ENCODE peak calls at places on chromosomes 12 and 14, in six cellular contexts. W, M, G, R, P and X are unnamed samples.

GRCh38 chr12:62898568-62898967 is 36.4 kb downstream of the PPM1H start:
- DNase-seq in W (no peak), M (no peak), G (no peak), R (no peak), P (no peak), X (no peak)

GRCh38 chr12:98911396-98911795 is 266.3 kb downstream of the APAF1 start:
- DNase-seq in W (no peak), M (no peak), G (no peak), R (no peak), P (no peak), X (no peak)

GRCh38 chr14:27392153-27392552 is 794.3 kb upstream of the NOVA1 start:
- DNase-seq in W (no peak), M (no peak), G (no peak), R (no peak), P (no peak), X (no peak)

GRCh38 chr12:121156365-121156764 is 23.7 kb downstream of the P2RX7 start:
- DNase-seq in W (no peak), M (no peak), G (no peak), R (no peak), P (no peak), X (no peak)

GRCh38 chr12:69392146-69392928 is 32.8 kb downstream of the YEATS4 start:
- DNase-seq in W (no peak), M (no peak), G (no peak), R (no peak), P (no peak), X (no peak)

GRCh38 chr12:27868165-27868564 is 88.1 kb upstream of the MANSC4 start:
- DNase-seq in W (no peak), M (no peak), G (no peak), R (no peak), P (no peak), X (no peak)

GRCh38 chr14:68486033-68486732 is 306.7 kb downstream of the ZFP36L1 start:
- DNase-seq in W (no peak), M (no peak), G (peak), R (no peak), P (no peak), X (no peak)

GRCh38 chr12:27424631-27425230 is 21.8 kb upstream of the SMCO2 start:
- DNase-seq in W (no peak), M (no peak), G (peak), R (no peak), P (no peak), X (no peak)

GRCh38 chr12:124524231-124524925 is 43.0 kb downstream of the NCOR2 start:
- DNase-seq in W (no peak), M (no peak), G (no peak), R (no peak), P (no peak), X (peak)

GRCh38 chr12:6171409-6172015 is 28.7 kb upstream of the CD9 start:
- DNase-seq in W (no peak), M (no peak), G (no peak), R (no peak), P (no peak), X (peak)
- H3K4me3 ChIP-seq in W (no peak), M (no peak), G (no peak), R (no peak), P (no peak), X (no peak)

GRCh38 chr12:92378682-92379479 is 233.2 kb upstream of the BTG1 start:
- DNase-seq in W (no peak), M (no peak), G (no peak), R (no peak), P (no peak), X (no peak)
- TF ChIP-seq EP300 in W (no peak), M (no peak), G (no peak), R (no peak), P (no peak), X (no peak)

DNA sequence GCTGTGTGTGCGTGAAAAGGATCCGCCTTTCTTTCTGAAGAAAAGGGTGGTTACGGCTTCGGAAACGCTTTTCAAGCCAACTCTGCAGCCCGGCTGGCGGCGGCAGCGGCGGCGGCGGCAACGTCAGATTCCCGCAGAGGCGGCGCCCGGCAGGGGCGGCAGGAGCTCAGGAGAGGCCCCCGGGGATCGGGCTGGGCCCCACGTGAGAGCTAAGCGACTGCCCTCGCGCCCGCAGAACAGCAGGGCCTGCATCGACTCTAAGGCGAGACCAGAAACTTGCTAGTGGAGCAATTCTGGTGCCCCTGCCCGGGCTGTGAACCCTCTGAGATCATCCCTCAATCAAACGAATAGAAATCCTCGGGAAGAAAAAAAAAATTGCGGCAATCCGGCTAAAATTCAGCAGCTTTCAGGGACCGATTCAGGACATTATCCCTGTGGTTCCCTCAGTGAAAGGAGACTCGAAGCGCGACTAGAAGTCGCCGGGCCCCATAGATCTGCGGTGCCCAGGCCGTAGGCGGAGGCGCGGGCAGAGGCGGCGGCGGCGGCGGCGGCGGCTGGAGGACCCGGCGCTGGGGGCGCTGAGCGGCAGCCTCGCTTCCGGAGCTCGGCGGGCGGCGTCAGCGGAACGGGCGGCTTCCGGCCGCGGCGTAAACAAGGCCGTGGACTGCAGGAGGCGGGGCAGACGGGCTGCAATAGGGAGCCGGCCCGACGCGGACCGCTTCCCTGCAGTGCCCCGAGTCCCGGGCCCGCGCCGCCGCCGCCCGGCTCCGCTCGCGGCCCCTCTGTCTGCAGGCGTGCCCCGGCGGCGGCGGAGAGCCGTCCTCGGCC is at the start of gene KLHDC2:
- DNase-seq in W (peak), M (peak), G (peak), R (peak), P (peak), X (peak)
- TF ChIP-seq POLR2AphosphoS5 in W (peak), M (peak), G (peak), R (peak), P (no peak), X (peak)

GRCh38 chr14:88669346-88669745 is 106.5 kb downstream of the ZC3H14 start:
- DNase-seq in W (no peak), M (no peak), G (peak), R (no peak), P (no peak), X (no peak)

GRCh38 chr14:88668448-88669116 is 105.7 kb downstream of the ZC3H14 start:
- DNase-seq in W (no peak), M (no peak), G (no peak), R (no peak), P (no peak), X (no peak)

GRCh38 chr14:88667555-88668273 is 104.9 kb downstream of the ZC3H14 start:
- DNase-seq in W (peak), M (peak), G (peak), R (no peak), P (no peak), X (peak)
- H3K4me3 ChIP-seq in W (no peak), M (no peak), G (no peak), R (no peak), P (no peak), X (no peak)